ENCODE peak calls at places on chromosomes 16 and 17, in four cellular contexts. I is H9, K is mesendoderm, L is H1. M is an unnamed sample.

GRCh38 chr16:86151372-86151950 is 252.5 kb downstream of the IRF8 start:
- DNase-seq in K (no peak), L (no peak), I (no peak), M (no peak)

GRCh38 chr16:66894948-66895696 is 14.8 kb downstream of the PDP2 start:
- DNase-seq in K (peak; percentile 76), I (peak; percentile 69), L (peak; percentile 72), M (peak; percentile 76)

GRCh38 chr17:17774009-17774881 is 62.5 kb downstream of the SREBF1 start:
- DNase-seq in L (no peak), I (no peak), K (no peak), M (peak; percentile 52)

GRCh38 chr16:27769561-27770222 is 219.7 kb downstream of the KATNIP start:
- DNase-seq in L (no peak), I (no peak), K (peak; percentile 32), M (peak; percentile 51)

GRCh38 chr17:81386646-81387234 is 8.5 kb upstream of the BAHCC1 start:
- DNase-seq in L (no peak), K (no peak), I (no peak), M (no peak)

GRCh38 chr17:69268442-69269068 is 39.9 kb upstream of the ABCA10 start:
- DNase-seq in I (no peak), K (no peak), L (no peak), M (no peak)

GRCh38 chr17:19897901-19898300 is 30.2 kb upstream of the ULK2 start:
- DNase-seq in K (peak; percentile 19), L (no peak), I (no peak), M (peak; percentile 90)

GRCh38 chr16:67016143-67016542 is 12.8 kb upstream of the CBFB start:
- DNase-seq in K (no peak), L (no peak), I (no peak), M (no peak)

GRCh38 chr16:652454-653021 is 3.4 kb downstream of the WDR90 start:
- DNase-seq in K (no peak), I (no peak), L (no peak), M (no peak)

DNA sequence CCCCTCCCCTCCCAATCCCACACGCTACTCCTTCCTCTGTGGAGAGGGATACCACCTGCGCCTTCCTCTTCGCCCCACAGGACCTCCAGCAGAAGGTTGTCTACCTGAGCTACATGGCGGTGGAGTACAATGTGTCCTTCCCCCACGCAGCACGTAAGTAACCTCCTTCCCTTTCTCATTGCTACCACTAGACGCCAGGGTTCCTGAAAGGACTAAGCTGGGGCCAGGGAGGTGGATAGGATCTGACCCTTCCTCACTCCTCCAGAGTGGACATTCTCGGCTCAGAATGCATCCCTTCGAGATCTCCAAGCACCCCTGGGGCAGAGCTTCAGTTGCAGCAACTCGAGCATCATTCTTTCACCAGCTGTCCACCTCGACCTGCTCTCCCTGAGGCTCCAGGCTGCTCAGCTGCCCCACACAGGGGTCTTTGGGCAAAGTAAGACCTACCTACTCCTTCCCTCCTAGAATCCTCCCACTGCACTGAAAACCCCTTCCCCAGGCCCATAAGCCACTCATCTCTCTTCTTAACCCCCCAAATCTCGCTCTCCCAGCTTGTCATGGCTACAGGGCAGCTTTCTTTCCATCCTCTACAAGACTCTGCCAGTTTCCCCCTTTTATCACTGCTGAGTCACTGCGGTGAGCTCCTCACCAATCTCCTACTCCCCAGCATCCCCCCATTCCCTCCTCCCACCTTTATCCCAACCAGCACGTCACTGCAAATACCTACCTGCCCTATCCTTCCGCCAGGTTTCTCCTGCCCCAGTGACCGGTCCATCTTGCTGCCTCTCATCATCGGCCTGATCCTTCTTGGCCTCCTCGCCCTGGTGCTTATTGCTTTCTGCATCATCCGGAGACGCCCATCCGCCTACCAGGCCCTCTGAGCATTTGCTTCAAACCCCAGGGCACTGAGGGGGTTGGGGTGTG is 1.5 kb downstream of the CD68 start:
- DNase-seq in L (peak; percentile 48), K (no peak), I (peak; percentile 42), M (no peak)
- H4K5ac ChIP-seq in L (no peak overlapping the region), K (no peak overlapping the region), I (no peak overlapping the region), M (no peak overlapping the region)

DNA sequence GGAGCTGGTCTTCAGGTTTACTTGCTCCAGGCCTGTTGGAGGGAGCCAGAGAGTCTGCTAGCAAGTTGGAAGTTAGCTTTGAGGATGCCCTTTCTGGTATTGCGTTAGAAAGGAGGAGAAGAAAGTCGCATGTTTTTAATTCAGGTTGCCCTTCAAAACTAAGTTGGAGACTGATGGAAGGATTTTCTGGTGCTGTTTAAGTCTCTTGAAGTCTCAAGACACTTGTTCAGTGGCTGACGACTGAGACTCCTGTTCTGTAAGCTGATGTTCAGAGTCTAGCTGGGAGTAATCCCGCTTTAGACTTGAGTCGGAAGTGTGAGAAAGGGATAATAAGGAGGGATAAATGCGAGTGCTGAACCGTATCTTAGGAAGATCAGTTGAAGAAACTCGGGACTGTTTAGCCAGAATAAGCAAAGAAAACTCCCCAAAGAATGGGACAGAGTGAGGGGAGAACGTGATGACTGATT is 740 bp downstream of the AATF start:
- DNase-seq in L (no peak), I (no peak), K (no peak), M (peak; percentile 37)
- H4K5ac ChIP-seq in L (peak overlapping the region; percentile 16), I (no peak overlapping the region), K (no peak overlapping the region), M (peak overlapping the region; percentile 13)

DNA sequence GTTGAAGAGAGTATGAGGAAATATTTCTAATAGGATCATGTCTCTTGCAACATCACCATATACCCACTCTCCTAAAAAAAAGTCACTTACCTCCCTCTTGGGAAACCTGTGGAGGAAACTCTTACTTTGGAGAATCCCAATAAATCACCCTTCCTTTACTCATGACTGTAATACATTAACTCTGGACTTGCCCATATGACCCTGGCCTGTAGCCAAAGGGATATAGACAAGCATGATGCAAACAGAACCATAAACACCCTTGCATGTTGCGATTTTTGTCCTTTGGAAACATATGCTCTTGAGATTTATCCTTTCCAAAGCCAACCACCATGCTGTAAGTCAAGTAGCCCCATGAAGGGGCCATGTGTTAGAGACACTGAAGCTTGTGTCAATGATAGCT is 19.5 kb downstream of the CDH11 start:
- DNase-seq in L (no peak), I (no peak), K (no peak), M (no peak)
- H4K5ac ChIP-seq in L (no peak overlapping the region), I (no peak overlapping the region), K (no peak overlapping the region), M (no peak overlapping the region)

DNA sequence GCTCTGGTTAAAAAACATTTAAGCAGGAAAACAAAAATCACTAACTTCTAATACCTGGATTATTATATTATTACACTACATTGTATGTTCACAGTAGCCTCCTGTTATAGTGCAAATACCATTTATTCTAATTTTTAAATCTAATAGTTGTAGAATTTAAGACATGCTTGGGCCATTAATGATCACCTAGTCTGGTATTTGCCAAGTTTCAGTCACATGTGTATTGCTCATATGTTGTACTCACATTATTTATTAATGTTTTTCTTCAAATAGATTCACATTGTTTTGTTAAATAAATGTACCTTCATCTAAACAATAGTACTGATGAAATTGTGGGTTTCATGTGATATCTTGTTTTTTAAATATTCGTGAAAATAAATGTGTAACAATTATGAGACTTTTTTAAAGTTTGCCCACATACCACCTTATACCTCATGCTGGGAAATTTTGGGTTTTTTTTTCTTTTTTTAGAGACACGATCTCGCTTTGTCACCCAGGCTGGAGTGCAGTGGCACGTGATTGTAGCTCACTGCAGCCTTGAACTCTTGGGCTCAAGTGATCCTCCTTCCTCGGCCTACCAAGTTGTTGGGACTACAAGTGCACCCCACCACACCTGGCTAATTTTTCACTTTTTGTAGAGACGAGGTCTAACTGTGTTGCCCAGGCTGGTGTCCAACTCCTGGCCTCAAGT is 5.9 kb downstream of the ZNF771 start:
- DNase-seq in I (no peak), K (no peak), L (no peak), M (no peak)
- H4K5ac ChIP-seq in I (no peak overlapping the region), K (no peak overlapping the region), L (no peak overlapping the region), M (no peak overlapping the region)

DNA sequence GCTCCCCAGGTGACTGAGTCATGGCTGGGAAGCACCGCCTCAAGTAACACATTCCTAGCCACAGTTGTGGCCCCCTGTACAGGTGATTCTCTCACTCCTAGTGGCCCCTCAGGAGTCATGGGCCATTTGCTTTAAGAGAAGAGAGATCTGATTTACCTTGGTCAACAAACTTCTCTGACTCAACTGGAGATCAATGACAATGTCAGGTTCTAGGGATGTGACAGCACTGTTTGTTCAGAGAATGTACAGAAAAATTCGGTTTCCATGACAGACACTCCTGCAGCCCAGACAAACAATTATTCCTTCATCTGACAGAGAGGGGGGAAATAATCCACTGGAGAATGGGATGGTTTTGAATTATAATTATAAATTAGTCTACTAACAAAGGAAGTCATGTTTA is 9.8 kb downstream of the ERN1 start:
- DNase-seq in K (no peak), L (no peak), I (no peak), M (no peak)
- H4K5ac ChIP-seq in K (no peak overlapping the region), L (no peak overlapping the region), I (no peak overlapping the region), M (no peak overlapping the region)

GRCh38 chr17:10499950-10500349 is 18.4 kb downstream of the MYH1 start:
- DNase-seq in K (no peak), L (no peak), I (no peak), M (no peak)
- H4K5ac ChIP-seq in K (no peak overlapping the region), L (no peak overlapping the region), I (no peak overlapping the region), M (no peak overlapping the region)

GRCh38 chr17:50602514-50603235 is 32.0 kb upstream of the ABCC3 start:
- DNase-seq in K (no peak), L (no peak), I (no peak), M (no peak)

GRCh38 chr17:50603340-50603739 is 31.3 kb upstream of the ABCC3 start:
- DNase-seq in K (peak; percentile 35), L (no peak), I (peak; percentile 77), M (no peak)

GRCh38 chr17:50607522-50607921 is 27.2 kb upstream of the ABCC3 start:
- DNase-seq in L (no peak), I (no peak), K (no peak), M (no peak)

GRCh38 chr17:50604470-50604869 is 30.2 kb upstream of the ABCC3 start:
- DNase-seq in K (no peak), L (no peak), I (peak; percentile 73), M (peak; percentile 28)

DNA sequence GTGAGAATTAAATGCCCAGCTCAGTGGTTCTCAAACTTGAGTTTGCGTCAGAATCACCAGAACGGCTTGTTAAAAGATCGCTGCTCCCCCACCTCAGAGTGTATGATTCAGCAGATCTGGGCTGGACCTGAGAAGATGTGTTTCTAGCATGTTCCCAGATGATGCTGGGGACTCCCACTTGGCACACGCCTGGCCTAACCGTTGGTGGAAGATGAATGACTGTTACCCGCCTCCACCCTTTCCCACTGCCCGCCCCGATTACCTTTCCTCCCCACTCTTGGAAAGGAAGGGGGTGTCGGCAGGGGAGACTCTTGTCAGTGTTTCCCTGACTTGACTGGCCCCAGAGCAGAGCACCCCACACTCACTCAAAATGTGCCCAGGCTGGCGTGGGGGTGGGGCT is 29.2 kb upstream of the ABCC3 start:
- DNase-seq in L (no peak), I (no peak), K (no peak), M (no peak)
- H4K5ac ChIP-seq in L (no peak overlapping the region), I (no peak overlapping the region), K (no peak overlapping the region), M (no peak overlapping the region)

GRCh38 chr16:79069634-79070033 is 530.9 kb downstream of the MAF start:
- DNase-seq in L (no peak), K (no peak), I (no peak), M (no peak)
- H4K5ac ChIP-seq in L (no peak overlapping the region), K (no peak overlapping the region), I (no peak overlapping the region), M (no peak overlapping the region)

M was measured in IMR-90.